ENCODE peak calls at places on chromosomes 2 and 18, in nine cellular contexts. H, K, D, V, X, U, Z, W and J are unnamed samples.

GRCh38 chr18:26549486-26550435 is 1.4 kb upstream of the KCTD1 start:
- DNase-seq in D (peak; percentile 38), U (no peak), V (peak; percentile 86), H (peak; percentile 57), Z (peak; percentile 12), K (peak; percentile 75), X (peak; percentile 79), W (peak; percentile 60), J (peak; percentile 84)

GRCh38 chr2:233999182-233999581 is 51.3 kb upstream of the SPP2 start:
- DNase-seq in K (no peak), X (no peak), W (peak; percentile 50), U (no peak), Z (no peak), V (no peak), H (no peak), D (no peak), J (peak; percentile 57)

GRCh38 chr2:171216631-171217030 is 55.9 kb upstream of the TLK1 start:
- DNase-seq in W (no peak), V (no peak), D (no peak), K (no peak), Z (no peak), H (no peak), U (no peak), X (no peak), J (no peak)

GRCh38 chr2:217057773-217058172 is 197.9 kb upstream of the TNP1 start:
- DNase-seq in V (no peak), X (no peak), H (no peak), U (no peak), K (no peak), W (no peak), Z (no peak), D (no peak), J (no peak)

GRCh38 chr18:50559750-50560680 is at the start of gene MAPK4:
- DNase-seq in V (peak; percentile 16), D (no peak), K (peak; percentile 79), H (no peak), W (peak; percentile 42), U (no peak), X (peak; percentile 37), Z (no peak), J (peak; percentile 85)

GRCh38 chr2:152098033-152098797 is 629 bp downstream of the CACNB4 start:
- DNase-seq in Z (no peak), K (peak; percentile 65), V (peak; percentile 6), D (no peak), U (no peak), H (no peak), W (peak; percentile 59), X (peak; percentile 25), J (peak; percentile 79)

GRCh38 chr2:1690056-1690775 is 54.1 kb downstream of the PXDN start:
- DNase-seq in D (no peak), W (no peak), V (no peak), U (no peak), H (no peak), X (no peak), Z (no peak), K (no peak), J (peak; percentile 35)

GRCh38 chr18:20971886-20972267 is 139.7 kb downstream of the ROCK1 start:
- DNase-seq in W (no peak), D (peak; percentile 19), X (no peak), Z (peak; percentile 23), V (peak; percentile 17), U (no peak), K (peak; percentile 6), H (no peak), J (no peak)

GRCh38 chr2:71609441-71609840 is 156.1 kb downstream of the DYSF start:
- DNase-seq in V (peak; percentile 38), D (no peak), K (no peak), X (peak; percentile 1), W (no peak), H (no peak), Z (no peak), U (no peak), J (peak; percentile 13)

GRCh38 chr2:20483496-20483895 is 36.6 kb downstream of the RHOB start:
- DNase-seq in V (no peak), D (no peak), X (no peak), W (no peak), Z (no peak), K (no peak), H (no peak), U (no peak), J (no peak)

GRCh38 chr18:10244341-10244740 is 210.1 kb upstream of the APCDD1 start:
- DNase-seq in Z (no peak), W (no peak), K (no peak), X (no peak), D (no peak), V (no peak), H (no peak), U (no peak), J (no peak)

GRCh38 chr2:27049422-27050280 is 1.8 kb upstream of the AGBL5 start:
- DNase-seq in W (no peak), U (no peak), V (no peak), X (peak; percentile 51), K (no peak), Z (no peak), D (no peak), H (peak; percentile 66), J (peak; percentile 52)

GRCh38 chr18:63098014-63098981 is 221.3 kb downstream of the BCL2 start:
- DNase-seq in W (no peak), V (no peak), H (peak; percentile 94), U (no peak), D (no peak), Z (no peak), X (no peak), K (no peak), J (no peak)

DNA sequence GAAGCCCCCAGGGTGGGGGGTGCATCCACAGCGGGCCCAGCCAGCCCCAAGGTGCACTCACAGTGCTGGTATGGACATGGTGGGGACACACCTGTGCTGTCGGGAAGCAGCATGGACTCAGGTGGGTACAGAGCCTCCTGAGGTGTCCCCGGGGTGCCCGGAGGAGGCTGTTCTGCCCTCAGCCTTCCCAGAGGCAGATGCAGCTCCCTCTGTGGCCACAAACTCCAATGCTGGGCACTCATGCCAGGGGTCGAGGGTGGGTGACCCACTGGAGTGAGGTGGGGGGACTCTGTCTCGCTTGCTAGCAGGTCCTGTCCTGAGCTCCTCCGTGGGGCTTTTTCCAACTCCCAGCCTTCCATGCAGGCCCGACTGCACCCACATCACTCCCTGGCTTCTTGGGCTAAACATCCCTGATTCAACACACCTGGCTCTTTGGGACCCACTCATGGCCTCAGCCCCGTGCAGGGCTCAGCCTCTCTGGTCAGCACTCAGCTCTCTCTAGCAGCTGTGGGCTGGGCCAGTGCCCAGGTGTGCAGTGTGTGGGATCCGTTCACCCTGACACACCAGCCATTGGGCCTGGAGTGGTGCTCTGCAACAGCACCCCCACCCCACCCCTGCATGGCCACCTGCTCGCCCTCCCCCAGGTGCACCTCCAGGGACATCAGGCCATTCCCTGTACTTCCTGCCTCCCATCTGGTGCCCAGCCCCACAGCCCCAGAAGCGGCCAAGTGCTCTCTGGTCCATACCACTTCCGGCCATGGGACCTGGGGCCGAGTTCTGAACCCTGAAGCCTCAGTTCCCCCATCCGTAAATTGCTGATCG is 16.0 kb downstream of the RAMP1 start:
- DNase-seq in U (no peak), D (no peak), X (no peak), H (no peak), Z (no peak), V (no peak), K (no peak), W (no peak), J (peak; percentile 24)
- H3K9ac ChIP-seq in U (no peak overlapping the region), D (no peak overlapping the region), X (no peak overlapping the region), H (no peak overlapping the region), Z (no peak overlapping the region), V (no peak overlapping the region), K (no peak overlapping the region), W (no peak overlapping the region), J (no peak overlapping the region)

GRCh38 chr2:57448816-57449215 is 597.8 kb upstream of the VRK2 start:
- DNase-seq in V (no peak), Z (no peak), D (no peak), K (no peak), X (no peak), H (no peak), W (no peak), U (no peak), J (no peak)

GRCh38 chr2:57450170-57450569 is 596.4 kb upstream of the VRK2 start:
- DNase-seq in X (no peak), U (no peak), Z (no peak), K (no peak), W (no peak), D (no peak), V (no peak), H (no peak), J (no peak)

DNA sequence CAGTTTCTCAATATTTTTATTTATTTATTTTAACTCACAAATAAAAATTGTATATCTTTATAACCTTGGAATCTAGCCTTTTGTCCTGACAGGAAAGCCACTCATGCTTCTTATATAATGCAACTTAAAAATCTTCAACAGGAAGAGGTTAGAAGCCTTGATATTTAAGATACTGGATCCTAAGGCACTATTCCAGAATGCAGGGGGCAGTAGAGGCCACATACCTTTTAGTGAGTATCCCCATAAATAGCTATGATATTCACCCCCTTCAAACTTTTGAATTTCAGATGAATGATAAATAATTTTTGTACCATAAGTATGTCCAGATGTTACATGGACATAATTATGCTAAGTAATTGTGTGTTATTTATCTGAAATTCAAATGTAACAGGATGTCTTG is 592.7 kb upstream of the VRK2 start:
- DNase-seq in V (no peak), H (no peak), X (no peak), K (peak; percentile 7), Z (no peak), U (no peak), D (no peak), W (no peak), J (no peak)
- TF ChIP-seq CTCF in V (peak; percentile 21), H (no peak), X (no peak), K (peak; percentile 48), Z (no peak), U (peak; percentile 50), D (no peak), W (peak; percentile 63), J (peak; percentile 72)

DNA sequence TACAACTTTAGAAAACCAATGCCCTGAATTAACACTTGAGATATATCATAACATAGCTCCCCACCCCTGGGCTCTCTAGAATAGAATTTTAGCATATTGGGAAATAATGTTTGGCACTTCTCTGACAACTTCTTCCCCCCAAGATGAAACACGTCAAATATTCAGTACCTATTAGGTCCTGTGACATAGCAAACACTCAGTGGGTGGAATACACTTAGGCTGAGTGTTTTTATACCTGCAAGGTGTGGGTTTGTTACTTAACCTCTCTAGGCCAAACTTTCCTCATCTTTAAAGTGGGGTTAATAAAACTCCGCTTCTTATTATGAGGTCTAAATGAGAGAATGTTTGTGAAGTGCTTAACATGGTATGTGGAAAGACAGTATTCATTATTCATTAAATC is 56.1 kb downstream of the LAMA3 start:
- DNase-seq in K (no peak), Z (no peak), X (no peak), H (no peak), W (no peak), U (no peak), V (no peak), D (no peak), J (no peak)
- H3K9me3 ChIP-seq in K (no peaks in the 10 kb centered on the region), Z (no peaks in the 10 kb centered on the region), X (no peaks in the 10 kb centered on the region), H (no peaks in the 10 kb centered on the region), W (no peaks in the 10 kb centered on the region), U (no peaks in the 10 kb centered on the region), V (no peaks in the 10 kb centered on the region), D (no peaks in the 10 kb centered on the region), J (no peaks in the 10 kb centered on the region)

DNA sequence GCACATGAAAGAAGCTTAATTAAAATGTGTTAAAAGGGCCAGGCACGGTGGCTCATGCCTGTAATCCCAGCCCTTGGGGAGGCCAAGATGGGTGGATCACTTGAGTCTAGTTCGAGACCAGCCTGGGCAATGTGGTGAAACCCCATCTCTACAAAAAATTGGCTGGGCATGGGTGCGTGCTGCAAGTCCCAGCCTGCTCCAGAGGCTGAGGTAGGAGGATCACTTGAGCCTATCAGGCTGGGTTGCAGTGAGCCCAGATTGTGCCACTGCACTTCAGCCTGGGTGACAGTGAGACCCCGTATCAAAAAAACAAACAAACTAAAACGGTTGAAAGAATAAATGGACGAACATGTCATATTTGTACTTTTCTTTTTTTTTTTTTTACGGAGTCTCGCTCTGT is 26.0 kb downstream of the REL start:
- DNase-seq in V (no peak), D (no peak), U (no peak), X (no peak), K (no peak), H (no peak), Z (no peak), W (no peak), J (no peak)
- H3K9ac ChIP-seq in V (no peak overlapping the region), D (no peak overlapping the region), U (no peak overlapping the region), X (no peak overlapping the region), K (no peak overlapping the region), H (no peak overlapping the region), Z (no peak overlapping the region), W (no peak overlapping the region), J (no peak overlapping the region)